ENCODE peak calls at places on chromosomes 7 and 10, in ten cellular contexts. F is mammary epithelial cell, G is neuronal stem cell, Q is K562, S is GM23248, T is mesendoderm, C is fibroblast of lung, R is kidney, I is colonic mucosa, E is astrocyte. J is an unnamed sample. For H3K36me3, the result is how much of the 10 kb centered on the place peaks cover.

GRCh38 chr7:7808156-7808555 is 89.7 kb upstream of the RPA3 start:
- DNase-seq in F (peak), C (peak), Q (peak), T (no peak), I (no peak), S (peak), E (peak), G (no peak), R (no peak), J (no peak)

GRCh38 chr7:139871276-139871675 is 42.2 kb downstream of the TBXAS1 start:
- DNase-seq in R (no peak), F (no peak), E (peak), G (no peak), S (peak), C (peak), I (no peak), Q (no peak), T (no peak), J (no peak)

GRCh38 chr7:106050002-106050742 is 61.9 kb downstream of the SYPL1 start:
- DNase-seq in C (peak), R (no peak), G (no peak), Q (no peak), E (peak), F (peak), S (peak), I (no peak), T (peak), J (no peak)

GRCh38 chr7:108181073-108181985 is 51.2 kb upstream of the LAMB4 start:
- DNase-seq in G (peak), C (peak), E (peak), Q (peak), I (no peak), R (no peak), T (peak), S (peak), F (peak), J (peak)

GRCh38 chr7:107975394-107976013 is 27.5 kb downstream of the LAMB1 start:
- DNase-seq in Q (no peak), F (no peak), S (no peak), C (no peak), G (no peak), T (no peak), E (no peak), I (no peak), R (no peak), J (no peak)

GRCh38 chr7:33143996-33144718 is 14.8 kb downstream of the BBS9 start:
- DNase-seq in F (peak), S (peak), G (no peak), I (no peak), T (no peak), C (no peak), E (peak), R (no peak), Q (no peak), J (no peak)

GRCh38 chr7:1026721-1027151 is 17.6 kb upstream of the GPR146 start:
- DNase-seq in C (no peak), F (no peak), T (no peak), S (no peak), R (peak), G (no peak), I (no peak), Q (no peak), E (no peak), J (no peak)

GRCh38 chr7:116706668-116707126 is 34.7 kb downstream of the MET start:
- DNase-seq in R (no peak), I (peak), Q (no peak), S (peak), E (peak), G (no peak), T (peak), C (peak), F (peak), J (peak)

GRCh38 chr10:120511165-120511564 is 54.1 kb downstream of the PLPP4 start:
- DNase-seq in C (no peak), G (no peak), T (no peak), S (peak), E (peak), F (peak), I (no peak), Q (no peak), R (no peak), J (no peak)

GRCh38 chr7:1019789-1020610 is 24.3 kb upstream of the GPR146 start:
- DNase-seq in F (no peak), Q (no peak), E (no peak), C (no peak), G (no peak), R (peak), T (peak), S (no peak), I (no peak), J (no peak)

GRCh38 chr7:65840446-65840845 is 32.4 kb upstream of the VKORC1L1 start:
- DNase-seq in Q (no peak), C (no peak), G (no peak), I (peak), R (no peak), T (peak), F (no peak), S (no peak), E (no peak), J (no peak)

GRCh38 chr10:46523881-46524470 is 32.5 kb downstream of the GPRIN2 start:
- DNase-seq in Q (no peak), S (peak), C (peak), E (peak), G (no peak), T (no peak), R (peak), F (peak), I (no peak), J (peak)

GRCh38 chr7:88927-89921 is 103.1 kb upstream of the FAM20C start:
- DNase-seq in S (peak), T (no peak), Q (no peak), F (peak), R (peak), I (no peak), C (peak), E (peak), G (no peak), J (no peak)

GRCh38 chr10:58637372-58637771 is 124.7 kb downstream of the BICC1 start:
- DNase-seq in Q (no peak), F (peak), G (no peak), S (peak), R (no peak), C (peak), E (peak), I (peak), T (no peak), J (no peak)

GRCh38 chr7:105718511-105718925 is 137.2 kb upstream of the EFCAB10 start:
- DNase-seq in C (no peak), I (no peak), R (no peak), Q (no peak), F (peak), E (no peak), S (no peak), G (no peak), T (no peak), J (no peak)

GRCh38 chr7:47757946-47758371 is 176.0 kb upstream of the TNS3 start:
- DNase-seq in F (peak), I (no peak), C (peak), R (peak), Q (no peak), E (peak), S (peak), T (no peak), G (no peak), J (no peak)

GRCh38 chr7:154985230-154985629 is 17.7 kb downstream of the PAXIP1 start:
- DNase-seq in S (no peak), F (no peak), C (no peak), R (no peak), Q (no peak), E (no peak), T (no peak), I (no peak), G (no peak), J (no peak)

GRCh38 chr7:39952378-39952777 is 2.3 kb downstream of the CDK13 start:
- DNase-seq in E (peak), T (no peak), Q (no peak), S (peak), C (peak), R (no peak), I (no peak), F (peak), G (no peak), J (no peak)

GRCh38 chr10:104257235-104257634 is 2.5 kb downstream of the GSTO1 start:
- DNase-seq in G (no peak), Q (no peak), E (no peak), T (no peak), S (no peak), F (peak), R (no peak), C (no peak), I (no peak), J (no peak)

GRCh38 chr7:96694082-96694481 is 15.6 kb downstream of the SEM1 start:
- DNase-seq in Q (no peak), C (no peak), G (no peak), T (no peak), I (no peak), R (no peak), S (no peak), F (no peak), E (no peak), J (no peak)

GRCh38 chr10:50470798-50471582 is 152.8 kb downstream of the SGMS1 start:
- DNase-seq in I (peak), T (peak), F (peak), Q (no peak), C (no peak), R (no peak), S (peak), G (no peak), E (peak), J (peak)

GRCh38 chr7:33903770-33904679 is 1.3 kb upstream of the BMPER start:
- DNase-seq in I (peak), E (no peak), C (peak), R (peak), T (peak), S (peak), F (peak), Q (no peak), G (peak), J (no peak)

GRCh38 chr7:85130702-85131101 is 56.2 kb downstream of the SEMA3D start:
- DNase-seq in E (no peak), T (no peak), S (no peak), G (no peak), F (no peak), R (no peak), Q (no peak), C (no peak), I (no peak), J (no peak)

GRCh38 chr7:112572669-112573301 is 92.0 kb downstream of the LSMEM1 start:
- DNase-seq in C (no peak), S (no peak), R (no peak), F (peak), E (no peak), Q (no peak), I (peak), T (no peak), G (no peak), J (no peak)

GRCh38 chr10:3887404-3887803 is 102.4 kb upstream of the KLF6 start:
- DNase-seq in I (no peak), E (peak), F (no peak), T (peak), C (no peak), Q (no peak), G (no peak), R (no peak), S (peak), J (no peak)

GRCh38 chr10:3882855-3883254 is 97.8 kb upstream of the KLF6 start:
- DNase-seq in S (no peak), E (no peak), C (no peak), R (no peak), T (no peak), F (no peak), G (no peak), Q (no peak), I (no peak), J (no peak)

GRCh38 chr10:3886666-3887251 is 101.8 kb upstream of the KLF6 start:
- DNase-seq in C (peak), G (no peak), R (no peak), S (peak), Q (no peak), T (peak), E (peak), F (peak), I (no peak), J (no peak)

GRCh38 chr10:3887885-3888476 is 103.0 kb upstream of the KLF6 start:
- DNase-seq in I (no peak), C (peak), T (peak), Q (no peak), S (peak), R (no peak), G (peak), E (peak), F (peak), J (no peak)

DNA sequence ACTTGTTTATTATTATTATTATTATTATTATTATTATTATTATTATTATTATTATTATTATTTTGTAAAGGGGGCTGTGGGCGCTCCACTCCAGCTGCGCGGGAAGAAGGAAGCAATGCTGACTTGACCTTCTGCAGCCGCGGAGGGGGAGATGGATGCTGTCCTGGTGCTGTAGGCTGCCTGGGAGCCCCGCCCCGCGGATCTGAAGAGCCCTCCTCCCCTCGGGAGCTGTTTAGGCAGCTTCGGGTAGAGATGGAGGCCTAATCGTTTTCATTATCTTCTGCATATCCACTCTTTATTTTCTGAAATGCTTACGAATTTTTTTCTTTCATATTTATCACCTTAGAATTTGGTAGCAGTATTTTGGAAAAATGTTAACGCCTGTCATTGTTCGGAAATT is 101.2 kb upstream of the KLF6 start:
- DNase-seq in R (peak), G (no peak), I (no peak), S (peak), E (peak), T (peak), F (no peak), Q (peak), C (peak), J (no peak)
- H3K9ac ChIP-seq in R (no peak), G (no peak), I (no peak), S (peak), E (peak), T (no peak), F (peak), Q (no peak), C (peak), J (no peak)

DNA sequence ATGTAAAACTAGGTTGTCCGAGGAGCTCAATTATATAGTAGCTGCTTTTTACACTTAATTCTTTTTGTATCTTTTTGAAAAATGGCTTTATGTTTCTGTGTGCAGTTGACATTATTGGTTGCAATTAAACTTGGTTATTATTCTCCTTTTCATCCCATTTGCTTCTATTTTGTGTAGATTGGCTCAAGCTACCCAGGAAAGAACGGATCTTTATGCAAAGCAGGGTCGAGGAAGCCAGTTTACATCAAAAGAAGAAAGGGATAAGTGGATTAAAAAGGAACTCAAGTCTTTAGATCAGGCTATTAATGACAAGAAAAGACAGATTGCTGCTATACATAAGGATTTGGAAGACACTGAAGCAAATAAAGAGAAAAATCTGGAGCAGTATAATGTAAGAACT is 16.5 kb downstream of the SMC3 start:
- DNase-seq in R (no peak), I (no peak), F (no peak), C (no peak), T (no peak), E (no peak), G (no peak), S (no peak), Q (no peak), J (no peak)
- H3K36me3 ChIP-seq in R (under half), I (under half), F (under half), C (under half), T (under half), E (under half), G (half or more), S (half or more), Q (half or more), J (half or more)

GRCh38 chr10:129870926-129871660 is 93.0 kb downstream of the EBF3 start:
- DNase-seq in E (no peak), F (peak), I (no peak), R (no peak), C (peak), G (no peak), Q (no peak), T (peak), S (peak), J (no peak)
- H3K27ac ChIP-seq in E (no peak), F (no peak), I (no peak), R (no peak), C (no peak), G (peak), Q (no peak), T (no peak), S (no peak), J (no peak)

GRCh38 chr10:784759-785538 is 95.5 kb upstream of the DIP2C start:
- DNase-seq in C (peak), Q (peak), G (peak), T (peak), S (peak), E (peak), F (peak), I (peak), R (peak), J (no peak)

GRCh38 chr10:786666-787512 is 97.4 kb upstream of the DIP2C start:
- DNase-seq in T (no peak), F (no peak), I (peak), E (no peak), C (no peak), G (no peak), Q (no peak), R (peak), S (no peak), J (no peak)

GRCh38 chr10:787933-788651 is 98.6 kb upstream of the DIP2C start:
- DNase-seq in S (no peak), R (peak), T (no peak), I (peak), G (no peak), E (peak), F (no peak), C (peak), Q (peak), J (no peak)

GRCh38 chr10:784377-784758 is 94.9 kb upstream of the DIP2C start:
- DNase-seq in R (peak), F (no peak), C (no peak), Q (no peak), G (no peak), S (no peak), I (peak), E (no peak), T (peak), J (no peak)

GRCh38 chr10:785539-786214 is 96.2 kb upstream of the DIP2C start:
- DNase-seq in F (no peak), E (no peak), R (peak), I (peak), Q (peak), S (no peak), C (no peak), G (no peak), T (no peak), J (no peak)
- H3K9ac ChIP-seq in F (no peak), E (peak), R (no peak), I (no peak), Q (no peak), S (peak), C (no peak), G (no peak), T (no peak), J (no peak)

DNA sequence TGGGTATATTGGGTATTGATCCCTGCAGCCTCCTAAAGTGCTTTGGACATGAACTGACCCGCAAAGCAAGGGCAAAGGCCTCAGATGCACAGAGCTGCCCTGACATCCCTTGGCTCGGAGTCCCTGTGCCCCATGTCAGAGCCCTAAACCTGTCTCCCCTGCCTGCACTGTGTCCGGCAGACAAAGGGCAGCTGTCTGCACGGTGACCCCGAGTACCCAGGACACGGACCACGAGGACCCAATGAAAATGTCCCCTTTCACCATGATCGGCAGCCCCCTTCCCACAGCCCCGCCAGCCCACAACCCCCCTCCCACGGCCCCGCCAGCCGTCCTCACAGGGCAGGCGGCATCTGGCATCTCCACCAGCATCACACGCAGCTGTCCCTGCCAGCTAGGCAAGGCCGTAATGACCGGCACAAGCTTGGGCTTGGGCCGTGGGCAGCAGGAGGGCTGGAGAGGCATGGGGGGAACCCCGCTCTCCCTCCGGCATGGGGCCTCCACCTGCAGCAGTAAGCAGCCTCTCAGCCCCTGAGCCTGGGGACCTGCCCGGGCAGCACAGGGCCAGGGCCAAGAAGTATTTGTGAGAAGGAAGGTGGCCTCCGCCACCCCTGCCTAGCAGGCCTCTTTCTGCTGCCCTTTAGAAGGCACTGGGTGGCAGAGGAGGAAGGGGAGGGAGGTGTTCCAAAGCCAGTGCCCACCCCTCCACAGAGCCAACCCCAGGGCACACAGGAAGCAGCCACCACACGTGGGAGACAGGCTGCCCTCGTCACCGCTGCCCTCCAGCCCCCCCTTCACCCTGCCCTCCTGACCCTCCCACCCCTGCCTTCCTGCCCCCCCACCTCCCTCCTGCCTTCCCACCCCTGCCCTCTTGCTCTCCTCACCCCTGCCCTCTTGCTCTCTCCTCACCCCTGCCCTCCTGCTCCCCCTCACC is 10.1 kb downstream of the NUDT1 start:
- DNase-seq in G (no peak), Q (peak), F (no peak), I (no peak), S (no peak), T (no peak), E (no peak), R (no peak), C (no peak), J (no peak)
- H3K36me3 ChIP-seq in G (half or more), Q (half or more), F (under half), I (under half), S (under half), T (under half), E (under half), R (under half), C (under half), J (under half)

DNA sequence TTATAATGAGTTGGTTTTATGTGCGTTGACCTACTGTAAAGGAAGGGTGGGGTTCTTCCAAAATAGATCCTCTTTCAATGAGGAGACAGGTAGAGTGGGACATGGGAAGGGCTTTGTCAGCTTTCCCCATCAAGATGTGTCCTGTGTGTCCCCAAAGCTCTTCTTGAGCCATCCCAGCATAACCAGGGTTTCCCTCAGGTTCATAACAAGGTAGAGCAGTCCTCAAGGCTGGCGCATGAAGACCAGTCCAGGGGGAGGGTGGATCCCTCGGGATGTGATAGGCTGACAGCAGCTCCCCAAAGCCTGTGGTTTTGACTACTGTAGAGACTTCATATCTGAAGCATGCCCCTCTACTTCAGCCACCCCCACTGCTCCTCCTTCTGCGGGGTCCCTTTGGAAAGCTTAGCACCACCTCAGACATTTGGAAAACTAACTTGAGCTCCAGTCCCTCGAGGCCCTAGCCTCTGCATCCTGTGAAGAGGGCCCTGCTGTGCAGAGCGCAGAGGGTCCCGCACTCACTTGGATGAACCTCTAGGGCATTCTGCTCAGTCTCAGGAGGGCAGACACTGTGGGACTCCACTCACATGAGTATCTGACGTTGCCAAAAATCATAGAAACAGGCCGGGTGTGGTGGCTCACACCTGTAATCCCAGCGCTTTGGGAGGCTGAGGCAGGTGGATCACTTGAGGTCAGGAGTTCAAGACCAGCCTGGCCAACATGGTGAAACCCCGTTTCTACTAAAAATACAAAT is 1.0 kb upstream of the GIMAP8 start:
- DNase-seq in F (no peak), S (no peak), E (no peak), T (no peak), Q (peak), G (no peak), I (no peak), C (no peak), R (no peak), J (no peak)
- H3K27ac ChIP-seq in F (no peak), S (no peak), E (no peak), T (no peak), Q (no peak), G (no peak), I (peak), C (no peak), R (no peak), J (no peak)